ENCODE peak calls at places on chromosome 3, in eight cellular contexts. R is Peyer's patch; P is HL-60; W is MM.1S; G is CD8-positive, alpha-beta T cell; I is endodermal cell; V is body of pancreas; Q is dorsolateral prefrontal cortex. Y is an unnamed sample.

GRCh38 chr3:63029326-63029725 is 154.1 kb upstream of the CADPS start:
- DNase-seq in R (no peak), P (no peak), W (no peak), G (no peak), I (no peak), V (no peak), Q (no peak), Y (no peak)

GRCh38 chr3:32132706-32133105 is 26.3 kb downstream of the GPD1L start:
- DNase-seq in R (no peak), P (no peak), W (no peak), G (no peak), I (no peak), V (no peak), Q (no peak), Y (no peak)

GRCh38 chr3:5657109-5657508 is 469.6 kb downstream of the EDEM1 start:
- DNase-seq in R (no peak), P (peak; percentile 88), W (peak; percentile 16), G (no peak), I (no peak), V (no peak), Q (no peak), Y (no peak)

GRCh38 chr3:126317029-126317996 is 39.9 kb downstream of the KLF15 start:
- DNase-seq in R (no peak), P (no peak), W (no peak), G (no peak), I (peak; percentile 26), V (no peak), Q (no peak), Y (peak; percentile 51)

GRCh38 chr3:192675958-192676649 is 51.2 kb downstream of the FGF12 start:
- DNase-seq in R (no peak), P (no peak), W (no peak), G (no peak), I (no peak), V (no peak), Q (no peak), Y (no peak)

GRCh38 chr3:61790411-61790810 is 229.0 kb downstream of the PTPRG start:
- DNase-seq in R (no peak), P (no peak), W (no peak), G (no peak), I (no peak), V (no peak), Q (no peak), Y (no peak)

GRCh38 chr3:139534992-139535879 is 4.3 kb downstream of the RBP1 start:
- DNase-seq in R (no peak), P (no peak), W (no peak), G (no peak), I (peak; percentile 78), V (peak; percentile 95), Q (no peak), Y (peak; percentile 90)

GRCh38 chr3:16182183-16182582 is 7.7 kb downstream of the GALNT15 start:
- DNase-seq in R (no peak), P (no peak), W (no peak), G (no peak), I (no peak), V (no peak), Q (no peak), Y (peak; percentile 37)

GRCh38 chr3:81302045-81302444 is 459.4 kb downstream of the GBE1 start:
- DNase-seq in R (no peak), P (no peak), W (peak; percentile 40), G (no peak), I (peak; percentile 66), V (peak; percentile 39), Q (peak; percentile 5), Y (no peak)

GRCh38 chr3:164897335-164897734 is 181.0 kb downstream of the SI start:
- DNase-seq in R (no peak), P (no peak), W (peak; percentile 69), G (no peak), I (no peak), V (no peak), Q (no peak), Y (no peak)

GRCh38 chr3:134087046-134087974 is 57.6 kb upstream of the SLCO2A1 start:
- DNase-seq in R (no peak), P (no peak), W (no peak), G (no peak), I (peak; percentile 30), V (no peak), Q (no peak), Y (no peak)

GRCh38 chr3:27553868-27554540 is 69.8 kb upstream of the SLC4A7 start:
- DNase-seq in R (no peak), P (no peak), W (no peak), G (no peak), I (no peak), V (no peak), Q (no peak), Y (no peak)

GRCh38 chr3:53223025-53223424 is 32.8 kb downstream of the TKT start:
- DNase-seq in R (no peak), P (no peak), W (no peak), G (no peak), I (peak; percentile 51), V (no peak), Q (no peak), Y (no peak)

GRCh38 chr3:114408763-114409162 is 114.9 kb downstream of the TIGIT start:
- DNase-seq in R (no peak), P (no peak), W (no peak), G (no peak), I (no peak), V (no peak), Q (no peak), Y (no peak)

GRCh38 chr3:45555666-45556065 is 38.9 kb upstream of the LIMD1 start:
- DNase-seq in R (no peak), P (no peak), W (no peak), G (no peak), I (peak; percentile 23), V (no peak), Q (no peak), Y (no peak)

GRCh38 chr3:58973796-58974195 is 76.0 kb downstream of the CFAP20DC start:
- DNase-seq in R (no peak), P (no peak), W (no peak), G (no peak), I (no peak), V (no peak), Q (no peak), Y (no peak)

GRCh38 chr3:62665627-62666433 is 209.4 kb downstream of the CADPS start:
- DNase-seq in R (peak; percentile 84), P (no peak), W (peak; percentile 84), G (no peak), I (peak; percentile 97), V (peak; percentile 68), Q (peak; percentile 60), Y (no peak)

DNA sequence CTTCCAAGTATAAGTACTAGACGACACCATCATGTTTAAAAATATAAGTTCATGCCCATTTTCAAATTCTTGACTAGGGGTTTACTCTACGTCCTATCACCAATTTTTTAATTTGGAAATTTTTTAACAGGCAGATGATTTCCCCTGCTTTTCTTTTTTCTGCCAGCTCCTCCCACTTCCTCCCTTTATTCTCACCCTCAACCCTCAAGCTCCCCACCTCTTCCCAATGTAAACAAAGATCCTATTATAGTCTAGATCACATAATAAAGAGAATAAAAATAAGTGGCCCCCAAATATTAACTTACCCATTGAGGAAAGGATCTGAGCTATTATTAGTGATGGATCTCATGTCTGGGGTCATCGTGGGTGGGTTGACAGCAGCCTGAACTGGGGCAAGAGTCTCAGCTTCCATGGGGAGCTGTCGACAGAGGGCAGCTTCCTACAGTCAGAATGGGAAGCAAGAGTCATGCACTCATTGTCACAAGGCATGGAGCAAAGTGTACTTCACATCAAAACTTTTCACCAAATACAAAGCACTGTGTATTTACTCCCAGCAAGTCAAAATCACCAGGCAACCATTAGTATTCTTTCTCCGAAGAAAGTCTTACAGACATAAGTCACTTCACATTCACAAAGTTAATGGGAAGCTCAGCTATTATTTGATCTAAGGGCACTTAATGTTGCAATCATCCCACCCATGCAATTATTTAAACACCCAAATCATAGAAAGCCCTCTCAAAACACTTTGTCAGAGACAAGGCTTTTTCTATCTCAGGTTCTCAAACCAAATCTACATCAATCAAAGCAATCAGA is 53.2 kb downstream of the TM4SF4 start:
- DNase-seq in R (no peak), P (no peak), W (no peak), G (no peak), I (no peak), V (no peak), Q (no peak), Y (no peak)
- TF ChIP-seq CTCF in R (no peak), P (no peak), W (no peak), G (no peak), I (peak; percentile 53), V (no peak), Q (no peak), Y (peak; percentile 48)

GRCh38 chr3:46876313-46877300 is 914 bp upstream of the PTH1R start:
- DNase-seq in R (no peak), P (no peak), W (no peak), G (no peak), I (no peak), V (no peak), Q (no peak), Y (no peak)
- H3K27ac ChIP-seq in R (no peak overlapping the region), P (no peak overlapping the region), W (no peak overlapping the region), G (no peak overlapping the region), I (no peak overlapping the region), V (no peak overlapping the region), Q (no peak overlapping the region), Y (no peak overlapping the region)

GRCh38 chr3:46695177-46695961 is 1.9 kb upstream of the ALS2CL start:
- DNase-seq in R (no peak), P (peak; percentile 89), W (peak; percentile 37), G (no peak), I (peak; percentile 90), V (peak; percentile 50), Q (no peak), Y (peak; percentile 64)
- TF ChIP-seq CTCF in R (peak; percentile 28), P (no peak), W (peak; percentile 45), G (peak; percentile 53), I (peak; percentile 82), V (no peak), Q (no peak), Y (peak; percentile 16)

GRCh38 chr3:10247679-10248183 is 528 bp upstream of the TATDN2 start:
- DNase-seq in R (no peak), P (no peak), W (no peak), G (no peak), I (no peak), V (no peak), Q (no peak), Y (no peak)

GRCh38 chr3:10248184-10248983 is at the start of gene TATDN2:
- DNase-seq in R (peak; percentile 96), P (peak; percentile 95), W (peak; percentile 100), G (peak; percentile 75), I (peak; percentile 99), V (peak; percentile 97), Q (peak; percentile 89), Y (peak; percentile 91)

GRCh38 chr3:10249833-10250232 is 1.6 kb downstream of the TATDN2 start:
- DNase-seq in R (no peak), P (no peak), W (peak; percentile 7), G (no peak), I (no peak), V (no peak), Q (no peak), Y (no peak)

GRCh38 chr3:10251006-10251405 is 2.7 kb downstream of the TATDN2 start:
- DNase-seq in R (no peak), P (no peak), W (no peak), G (no peak), I (no peak), V (no peak), Q (no peak), Y (no peak)

GRCh38 chr3:10248984-10249748 is 907 bp downstream of the TATDN2 start:
- DNase-seq in R (peak; percentile 61), P (no peak), W (peak; percentile 34), G (no peak), I (peak; percentile 72), V (peak; percentile 21), Q (peak; percentile 19), Y (no peak)
- H3K27ac ChIP-seq in R (peak overlapping the region; percentile 92), P (peak overlapping the region; percentile 81), W (peak overlapping the region; percentile 39), G (peak overlapping the region; percentile 64), I (no peak overlapping the region), V (peak overlapping the region; percentile 75), Q (peak overlapping the region; percentile 35), Y (peak overlapping the region; percentile 88)

GRCh38 chr3:36923523-36923943 is 21.3 kb downstream of the TRANK1 start:
- DNase-seq in R (no peak), P (no peak), W (no peak), G (no peak), I (peak; percentile 72), V (no peak), Q (no peak), Y (no peak)
- TF ChIP-seq CTCF in R (no peak), P (no peak), W (peak; percentile 12), G (no peak), I (peak; percentile 64), V (no peak), Q (no peak), Y (peak; percentile 37)